ENCODE peak calls at places on chromosomes 6 and 20, in five cellular contexts. N, E, M, V and S are unnamed samples.
A peak's percentile ranks its signal among the peaks of the same experiment; 100 is the strongest.

GRCh38 chr6:89035252-89036106 is 45.1 kb upstream of the PNRC1 start:
- DNase-seq in N (peak; percentile 86), E (no peak), M (peak; percentile 95), V (no peak), S (no peak)

GRCh38 chr6:111592726-111593515 is 12.8 kb downstream of the TRAF3IP2 start:
- DNase-seq in V (no peak), E (no peak), N (no peak), M (no peak), S (no peak)

GRCh38 chr6:27836783-27837635 is 75.2 kb downstream of the OR2B2 start:
- DNase-seq in N (no peak), E (peak; percentile 72), M (peak; percentile 90), V (no peak), S (peak; percentile 77)

GRCh38 chr6:35139924-35140524 is 1.1 kb downstream of the TCP11 start:
- DNase-seq in M (no peak), N (peak; percentile 56), V (peak; percentile 57), E (peak; percentile 24), S (no peak)

GRCh38 chr20:63280929-63281545 is 8.4 kb downstream of the ARFGAP1 start:
- DNase-seq in M (no peak), V (no peak), N (no peak), E (no peak), S (no peak)

GRCh38 chr6:75892384-75892783 is 143.3 kb downstream of the MYO6 start:
- DNase-seq in V (no peak), N (no peak), M (no peak), E (no peak), S (no peak)

GRCh38 chr6:19478992-19479391 is 358.2 kb upstream of the ID4 start:
- DNase-seq in N (no peak), E (no peak), M (no peak), V (no peak), S (no peak)

GRCh38 chr6:125639621-125640020 is 109.8 kb upstream of the HEY2 start:
- DNase-seq in N (no peak), E (no peak), V (no peak), M (no peak), S (no peak)

GRCh38 chr6:146910611-146911010 is 293.6 kb upstream of the STXBP5 start:
- DNase-seq in M (no peak), E (no peak), V (no peak), N (no peak), S (no peak)

GRCh38 chr20:18007534-18008292 is 38.9 kb downstream of the MGME1 start:
- DNase-seq in V (no peak), N (no peak), M (no peak), E (no peak), S (no peak)

GRCh38 chr20:50226093-50226974 is 35.7 kb downstream of the CEBPB start:
- DNase-seq in N (no peak), M (peak; percentile 96), E (no peak), V (no peak), S (no peak)

GRCh38 chr20:37379967-37380828 is 34.3 kb downstream of the SRC start:
- DNase-seq in E (no peak), M (no peak), V (no peak), N (no peak), S (no peak)

GRCh38 chr6:138500045-138500665 is 861 bp upstream of the NHSL1 start:
- DNase-seq in E (no peak), N (no peak), M (no peak), V (no peak), S (no peak)

GRCh38 chr6:143529095-143529494 is 17.6 kb upstream of the FUCA2 start:
- DNase-seq in M (no peak), V (no peak), N (no peak), E (no peak), S (no peak)

GRCh38 chr6:167676000-167676665 is 150.6 kb upstream of the AFDN start:
- DNase-seq in M (no peak), N (no peak), E (no peak), V (no peak), S (no peak)

GRCh38 chr6:169326067-169326799 is 72.6 kb upstream of the THBS2 start:
- DNase-seq in M (peak; percentile 79), N (no peak), E (no peak), V (peak; percentile 6), S (no peak)

GRCh38 chr6:109644131-109644530 is 46.9 kb downstream of the AK9 start:
- DNase-seq in M (no peak), E (no peak), N (no peak), V (no peak), S (no peak)

GRCh38 chr6:16403831-16404230 is 165.4 kb downstream of the GMPR start:
- DNase-seq in V (no peak), E (no peak), M (no peak), N (no peak), S (no peak)

GRCh38 chr6:13357551-13358075 is 29.3 kb upstream of the TBC1D7 start:
- DNase-seq in M (no peak), N (peak; percentile 48), E (no peak), V (no peak), S (no peak)

GRCh38 chr20:34037121-34037520 is 43.4 kb downstream of the RALY start:
- DNase-seq in V (no peak), N (no peak), E (no peak), M (no peak), S (peak; percentile 40)